ENCODE peak calls at places on chromosomes 3 and 15, in ten cellular contexts. O is cardiac fibroblast; Q is body of pancreas; P is fibroblast of mammary gland; E is RWPE1; W is Panc1; T is activated T-helper 9 cell treated with anti-CD3 and anti-CD28 coated beads, Interleukin-2, amount 50 U/mL, for 16 hours; S is activated CD4-positive, alpha-beta T cell treated with anti-CD3 and anti-CD28 coated beads, Interleukin-2, amount 10 ng/mL, durations not matched to agents 7 days and 5 days; N is WTC11; X is glutamatergic neuron. Z is an unnamed sample.

GRCh38 chr3:177781686-177782161 is 584.4 kb upstream of the TBL1XR1 start:
- DNase-seq in Q (no peak), E (no peak), N (no peak), W (no peak), P (peak), T (no peak), O (peak), S (no peak), X (no peak), Z (peak)

GRCh38 chr15:80582816-80583423 is 112.2 kb upstream of the ABHD17C start:
- DNase-seq in E (no peak), O (no peak), W (no peak), X (no peak), N (no peak), P (no peak), T (no peak), S (no peak), Q (no peak), Z (no peak)

GRCh38 chr3:179151474-179151873 is 3.3 kb downstream of the PIK3CA start:
- DNase-seq in N (no peak), Q (no peak), P (no peak), S (no peak), O (peak), E (no peak), X (no peak), W (no peak), T (no peak), Z (no peak)

GRCh38 chr3:195441971-195442572 is 748 bp downstream of the ACAP2 start:
- DNase-seq in Q (peak), P (peak), E (peak), W (no peak), T (peak), O (peak), N (peak), S (peak), X (peak), Z (peak)

GRCh38 chr3:157754415-157754814 is 251.2 kb upstream of the VEPH1 start:
- DNase-seq in S (no peak), N (no peak), E (no peak), O (no peak), W (no peak), X (no peak), P (no peak), T (no peak), Q (no peak), Z (no peak)

GRCh38 chr3:45345849-45346535 is 42.4 kb upstream of the LARS2 start:
- DNase-seq in E (no peak), W (no peak), O (no peak), Q (no peak), T (no peak), N (no peak), X (no peak), P (no peak), S (no peak), Z (no peak)

GRCh38 chr3:113898892-113899291 is 48.9 kb upstream of the ZDHHC23 start:
- DNase-seq in S (no peak), P (peak), E (no peak), Q (no peak), O (peak), W (no peak), X (no peak), T (no peak), N (no peak), Z (peak)

GRCh38 chr3:89560546-89560945 is 453.1 kb downstream of the EPHA3 start:
- DNase-seq in O (peak), P (no peak), E (peak), S (no peak), Q (no peak), T (no peak), X (no peak), N (no peak), W (no peak), Z (peak)

GRCh38 chr3:182810574-182811268 is 17.4 kb downstream of the ATP11B start:
- DNase-seq in Q (no peak), W (no peak), O (peak), X (no peak), N (no peak), P (peak), S (no peak), E (no peak), T (no peak), Z (peak)

GRCh38 chr15:66615175-66615495 is 49.3 kb upstream of the LCTL start:
- DNase-seq in W (no peak), P (no peak), O (no peak), Q (no peak), T (no peak), S (no peak), E (no peak), N (no peak), X (no peak), Z (no peak)

GRCh38 chr3:102450976-102451375 is 16.2 kb downstream of the ZPLD1 start:
- DNase-seq in N (no peak), E (no peak), W (no peak), Q (no peak), O (no peak), S (no peak), X (no peak), P (no peak), T (no peak), Z (no peak)

GRCh38 chr3:146830231-146830630 is 225.1 kb upstream of the PLSCR5 start:
- DNase-seq in W (no peak), T (no peak), N (no peak), Q (no peak), S (no peak), X (no peak), O (no peak), E (no peak), P (no peak), Z (no peak)

Z was measured in foreskin fibroblast.